ENCODE peak calls at places on chromosomes 16 and 17, in six cellular contexts. V is gastrocnemius medialis; P is ovary; I is thoracic aorta; S is A673; G is CD8-positive, alpha-beta T cell. E is an unnamed sample.

GRCh38 chr16:68003031-68003430 is 3.7 kb upstream of the DPEP2 start:
- DNase-seq in V (no peak), P (no peak), I (no peak), S (no peak), G (no peak), E (peak)

GRCh38 chr17:78766225-78766624 is 15.8 kb downstream of the CYTH1 start:
- DNase-seq in V (no peak), P (no peak), I (no peak), S (no peak), G (no peak), E (no peak)

GRCh38 chr16:77459534-77460412 is 24.9 kb upstream of the ADAMTS18 start:
- DNase-seq in V (no peak), P (no peak), I (no peak), S (no peak), G (no peak), E (no peak)

GRCh38 chr17:72119963-72120877 is 600 bp upstream of the SOX9 start:
- DNase-seq in V (peak), P (no peak), I (no peak), S (peak), G (no peak), E (peak)

GRCh38 chr17:64388961-64389565 is 1.6 kb downstream of the PECAM1 start:
- DNase-seq in V (no peak), P (no peak), I (no peak), S (no peak), G (no peak), E (no peak)

GRCh38 chr16:69833357-69833781 is 71.2 kb downstream of the WWP2 start:
- DNase-seq in V (no peak), P (no peak), I (no peak), S (peak), G (no peak), E (peak)

GRCh38 chr16:87051526-87052320 is 265.5 kb downstream of the C16orf95 start:
- DNase-seq in V (no peak), P (no peak), I (no peak), S (no peak), G (no peak), E (no peak)

GRCh38 chr17:67829331-67829730 is 4.0 kb downstream of the BPTF start:
- DNase-seq in V (no peak), P (no peak), I (no peak), S (no peak), G (peak), E (no peak)

GRCh38 chr16:74836111-74836671 is 61.6 kb upstream of the FA2H start:
- DNase-seq in V (no peak), P (no peak), I (no peak), S (no peak), G (no peak), E (no peak)

GRCh38 chr17:218711-219110 is 37.3 kb upstream of the DOC2B start:
- DNase-seq in V (no peak), P (no peak), I (no peak), S (no peak), G (no peak), E (no peak)

GRCh38 chr17:18344021-18344420 is 19.3 kb downstream of the SHMT1 start:
- DNase-seq in V (no peak), P (no peak), I (no peak), S (no peak), G (no peak), E (no peak)

GRCh38 chr16:77406680-77407079 is 28.2 kb downstream of the ADAMTS18 start:
- DNase-seq in V (no peak), P (no peak), I (no peak), S (no peak), G (no peak), E (no peak)

GRCh38 chr17:15236281-15237105 is 28.6 kb downstream of the PMP22 start:
- DNase-seq in V (no peak), P (no peak), I (no peak), S (no peak), G (no peak), E (peak)

GRCh38 chr17:21286066-21286770 is 1.7 kb downstream of the MAP2K3 start:
- DNase-seq in V (peak), P (peak), I (peak), S (peak), G (no peak), E (peak)

GRCh38 chr16:80654094-80654862 is 113.5 kb downstream of the DYNLRB2 start:
- DNase-seq in V (no peak), P (no peak), I (no peak), S (no peak), G (no peak), E (no peak)

GRCh38 chr16:49280022-49280741 is 1.5 kb downstream of the CBLN1 start:
- DNase-seq in V (no peak), P (no peak), I (no peak), S (peak), G (no peak), E (no peak)

GRCh38 chr17:38557395-38557794 is 48.4 kb downstream of the SRCIN1 start:
- DNase-seq in V (no peak), P (no peak), I (no peak), S (no peak), G (no peak), E (no peak)
- H3K4me3 ChIP-seq in V (peak), P (no peak), I (peak), S (no peak), G (no peak), E (no peak)

DNA sequence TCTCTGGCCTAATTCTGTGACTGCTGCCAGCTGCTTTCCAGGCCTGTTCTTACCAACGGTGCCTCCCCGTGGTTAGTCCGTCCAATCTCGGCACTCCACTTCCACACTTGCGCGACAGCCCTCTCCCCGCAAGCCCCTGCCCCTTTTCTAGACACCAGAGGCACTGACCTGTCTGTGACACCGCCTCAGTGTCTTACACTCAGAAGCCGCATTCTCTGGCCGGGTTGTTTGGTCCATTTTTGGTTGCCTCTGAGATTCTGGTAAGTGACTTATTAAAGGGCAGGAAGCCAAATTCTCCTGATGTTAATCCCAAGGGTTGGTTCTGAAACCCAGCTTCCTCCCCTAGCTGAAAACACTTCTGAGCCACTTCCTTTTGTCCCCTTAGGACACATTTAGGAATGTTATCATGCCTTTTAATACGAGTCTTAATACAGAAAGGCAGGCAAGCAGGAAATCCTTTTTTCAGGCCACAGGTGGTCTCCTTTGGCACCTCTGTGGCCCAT is 1.2 kb upstream of the AKTIP start:
- DNase-seq in V (peak), P (peak), I (peak), S (peak), G (peak), E (peak)
- TF ChIP-seq CTCF in V (no peak), P (no peak), I (no peak), S (no peak), G (no peak), E (no peak)

GRCh38 chr17:5499790-5500189 is 13.4 kb downstream of the MIS12 start:
- DNase-seq in V (no peak), P (peak), I (no peak), S (peak), G (no peak), E (no peak)
- H3K4me3 ChIP-seq in V (peak), P (peak), I (peak), S (peak), G (peak), E (peak)

GRCh38 chr16:66226762-66227161 is 139.7 kb upstream of the CDH5 start:
- DNase-seq in V (peak), P (no peak), I (no peak), S (no peak), G (no peak), E (no peak)
- TF ChIP-seq CTCF in V (no peak), P (no peak), I (no peak), S (no peak), G (no peak), E (no peak)

DNA sequence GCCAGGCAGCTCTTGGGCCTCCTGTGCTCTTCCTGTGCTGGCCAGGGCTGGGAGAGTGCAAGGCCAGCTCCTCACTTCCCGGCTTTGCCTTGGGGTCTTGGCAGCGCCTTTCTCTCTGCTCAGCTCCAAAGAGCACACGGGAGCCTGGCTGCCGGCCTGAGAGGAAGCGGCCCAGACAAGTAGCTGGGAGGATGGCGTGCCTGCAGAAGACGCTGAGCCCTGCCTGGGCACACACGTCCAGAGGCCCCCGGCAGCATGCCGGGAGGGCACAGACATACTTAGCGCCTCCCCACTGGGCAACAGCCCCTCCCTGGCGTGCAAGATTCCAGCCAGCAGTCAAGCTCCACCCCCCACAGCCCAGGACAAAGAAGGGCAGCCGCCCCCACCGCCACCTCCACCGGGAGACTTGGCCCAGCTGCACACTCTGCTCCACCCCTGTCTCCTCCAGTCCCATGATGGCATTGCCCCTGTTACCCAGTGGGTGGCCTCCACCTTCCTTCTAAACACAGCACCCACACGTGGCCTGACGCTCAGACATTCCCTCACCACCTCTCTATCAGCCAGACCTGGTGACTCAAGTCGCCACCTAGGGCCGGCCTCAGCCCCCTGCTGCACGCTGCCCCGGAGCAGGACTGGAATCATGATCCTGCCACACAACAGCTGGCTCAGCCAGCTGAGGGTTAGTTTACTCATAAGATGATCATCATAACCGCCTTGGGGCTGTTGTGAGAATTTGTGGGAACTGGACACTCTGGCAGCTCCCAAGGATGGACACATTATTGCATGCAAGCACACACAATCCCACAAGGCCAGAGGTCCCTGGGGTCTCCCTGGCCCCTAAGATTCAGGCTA is 12.4 kb downstream of the SGCA start:
- DNase-seq in V (peak), P (peak), I (peak), S (peak), G (peak), E (peak)
- H3K4me3 ChIP-seq in V (no peak), P (no peak), I (peak), S (no peak), G (no peak), E (peak)

GRCh38 chr16:3458278-3458851 is 14.9 kb downstream of the NAA60 start:
- DNase-seq in V (peak), P (peak), I (no peak), S (no peak), G (no peak), E (no peak)

GRCh38 chr16:3458852-3459361 is 15.4 kb downstream of the NAA60 start:
- DNase-seq in V (no peak), P (no peak), I (no peak), S (no peak), G (no peak), E (peak)

GRCh38 chr16:3456374-3456773 is 12.9 kb downstream of the NAA60 start:
- DNase-seq in V (no peak), P (no peak), I (no peak), S (no peak), G (no peak), E (peak)

GRCh38 chr16:3459401-3460090 is 16.1 kb downstream of the NAA60 start:
- DNase-seq in V (no peak), P (no peak), I (no peak), S (no peak), G (peak), E (no peak)

GRCh38 chr16:3457434-3458252 is 14.2 kb downstream of the NAA60 start:
- DNase-seq in V (peak), P (peak), I (peak), S (peak), G (peak), E (peak)
- TF ChIP-seq CTCF in V (peak), P (peak), I (peak), S (peak), G (peak), E (peak)

GRCh38 chr17:55872374-55872773 is 121.5 kb downstream of the PCTP start:
- DNase-seq in V (no peak), P (no peak), I (no peak), S (no peak), G (no peak), E (no peak)
- H3K4me3 ChIP-seq in V (no peak), P (no peak), I (no peak), S (no peak), G (no peak), E (no peak)

GRCh38 chr17:75855310-75856061 is at the start of gene WBP2:
- DNase-seq in V (peak), P (peak), I (peak), S (peak), G (peak), E (peak)
- TF ChIP-seq CTCF in V (peak), P (peak), I (peak), S (peak), G (no peak), E (peak)

GRCh38 chr16:82735696-82736095 is 108.9 kb downstream of the CDH13 start:
- DNase-seq in V (no peak), P (no peak), I (no peak), S (no peak), G (no peak), E (no peak)
- H3K4me3 ChIP-seq in V (no peak), P (no peak), I (peak), S (no peak), G (no peak), E (no peak)

DNA sequence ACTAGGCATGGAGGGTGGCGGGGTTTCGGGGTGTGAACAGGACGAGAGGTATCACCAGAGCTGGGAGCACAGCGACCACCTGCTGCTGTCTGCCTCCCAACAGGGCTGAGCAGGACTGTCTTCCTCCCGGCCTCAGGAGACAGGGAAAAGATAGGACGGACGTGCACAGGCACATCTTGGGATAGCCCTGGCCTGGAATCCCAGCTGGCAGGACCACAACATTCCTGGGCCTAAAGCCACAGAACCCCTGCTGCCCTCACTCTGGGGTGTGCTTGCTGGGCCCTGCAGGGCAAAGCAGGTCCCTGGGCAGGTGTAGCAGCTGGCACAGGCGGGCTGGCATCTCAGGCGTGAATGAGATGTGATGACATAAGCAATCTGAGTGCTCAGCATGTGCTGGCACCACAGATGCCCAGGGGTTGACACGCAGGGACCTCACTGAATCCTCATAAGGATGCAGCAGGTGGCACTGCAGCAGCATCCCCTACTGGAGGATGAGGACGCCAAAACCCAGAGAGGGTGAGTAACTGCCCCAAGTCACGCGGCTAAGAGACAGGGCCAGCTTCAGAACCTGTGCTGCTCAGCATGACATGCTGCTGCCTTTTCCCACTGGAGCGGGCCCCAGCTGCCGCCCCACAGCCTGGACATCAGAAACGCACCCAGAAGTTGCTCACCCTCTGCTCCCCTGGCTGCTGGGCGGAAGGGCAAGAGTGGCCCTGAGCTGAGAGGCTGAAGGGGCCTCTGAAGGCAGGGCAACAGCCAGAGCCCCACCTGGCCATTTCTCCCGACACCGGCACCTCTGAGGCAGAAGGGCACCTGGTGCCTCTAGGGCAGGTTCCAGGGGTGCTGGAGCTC is 7.1 kb downstream of the CORO7 start:
- DNase-seq in V (peak), P (no peak), I (no peak), S (no peak), G (no peak), E (peak)
- TF ChIP-seq CTCF in V (no peak), P (no peak), I (no peak), S (peak), G (no peak), E (peak)

E was measured in foreskin fibroblast.